ENCODE peak calls at places on chromosomes 2 and 18, in seven cellular contexts. V is lung, N is heart left ventricle, U is A549, O is K562, S is colonic mucosa, Z is uterus. Q is an unnamed sample. For H3K4me1, the result is how much of the 10 kb centered on the place peaks cover.

GRCh38 chr2:28343184-28343942 is 49.3 kb upstream of the FOSL2 start:
- DNase-seq in U (no peak), N (no peak), O (no peak), V (no peak), Z (no peak), S (no peak), Q (no peak)

GRCh38 chr2:70367722-70368323 is 66.0 kb upstream of the FAM136A start:
- DNase-seq in V (no peak), U (peak), O (no peak), S (peak), N (no peak), Z (no peak), Q (no peak)

GRCh38 chr2:72144746-72145657 is 2.7 kb downstream of the CYP26B1 start:
- DNase-seq in U (peak), S (peak), O (no peak), Z (peak), V (peak), N (peak), Q (peak)

GRCh38 chr18:13436596-13436995 is 218.0 kb downstream of the LDLRAD4 start:
- DNase-seq in N (no peak), Z (no peak), U (no peak), O (no peak), S (no peak), V (no peak), Q (no peak)

GRCh38 chr2:28558918-28559317 is 63.1 kb downstream of the PLB1 start:
- DNase-seq in S (no peak), V (no peak), N (no peak), U (no peak), Z (no peak), O (no peak), Q (no peak)

GRCh38 chr2:189498205-189498604 is 56.9 kb downstream of the WDR75 start:
- DNase-seq in O (no peak), V (no peak), Z (no peak), U (peak), N (no peak), S (no peak), Q (no peak)

GRCh38 chr2:9167718-9168657 is 38.6 kb upstream of the ASAP2 start:
- DNase-seq in Z (no peak), N (no peak), U (no peak), V (no peak), O (no peak), S (no peak), Q (no peak)

GRCh38 chr2:140502951-140503630 is 1627.7 kb downstream of the LRP1B start:
- DNase-seq in Z (no peak), S (no peak), U (no peak), N (no peak), V (no peak), O (no peak), Q (no peak)

GRCh38 chr2:128950760-128951159 is 632.1 kb upstream of the HS6ST1 start:
- DNase-seq in S (no peak), O (no peak), U (no peak), V (no peak), Z (no peak), N (no peak), Q (no peak)

GRCh38 chr2:160317113-160318099 is 117.3 kb upstream of the ITGB6 start:
- DNase-seq in Z (no peak), N (no peak), S (no peak), U (no peak), V (no peak), O (no peak), Q (no peak)

GRCh38 chr2:17643031-17643615 is 102.6 kb downstream of the VSNL1 start:
- DNase-seq in V (peak), N (peak), Z (peak), U (peak), S (no peak), O (peak), Q (peak)

GRCh38 chr2:232502901-232503791 is 15.5 kb upstream of the ECEL1 start:
- DNase-seq in O (peak), V (no peak), S (no peak), N (no peak), U (peak), Z (no peak), Q (no peak)

GRCh38 chr2:10435427-10436204 is 12.5 kb downstream of the ODC1 start:
- DNase-seq in O (no peak), Z (no peak), V (no peak), S (no peak), N (no peak), U (no peak), Q (no peak)

GRCh38 chr18:907171-907879 is 2.7 kb downstream of the ADCYAP1 start:
- DNase-seq in V (no peak), O (no peak), U (no peak), S (no peak), N (no peak), Z (no peak), Q (no peak)

GRCh38 chr2:68751397-68752339 is 17.1 kb downstream of the ARHGAP25 start:
- DNase-seq in S (peak), U (peak), O (peak), Z (peak), N (peak), V (peak), Q (peak)

GRCh38 chr2:183665403-183665802 is 541.2 kb downstream of the NUP35 start:
- DNase-seq in Z (no peak), O (no peak), S (peak), U (no peak), V (no peak), N (no peak), Q (no peak)

GRCh38 chr2:154140249-154141025 is 268.7 kb downstream of the GALNT13 start:
- DNase-seq in U (no peak), Z (no peak), S (no peak), O (no peak), N (no peak), V (no peak), Q (no peak)

GRCh38 chr2:232367016-232367415 is 11.5 kb upstream of the ALPP start:
- DNase-seq in V (no peak), Z (no peak), N (no peak), S (no peak), U (no peak), O (no peak), Q (no peak)

GRCh38 chr2:197708331-197708730 is 3.2 kb downstream of the MARS2 start:
- DNase-seq in U (no peak), Z (no peak), N (no peak), S (no peak), O (no peak), V (no peak), Q (no peak)

GRCh38 chr2:41957431-41957830 is 90.4 kb upstream of the PKDCC start:
- DNase-seq in N (no peak), Z (no peak), U (no peak), O (no peak), S (no peak), V (no peak), Q (no peak)

GRCh38 chr18:47254341-47254939 is 3.0 kb upstream of the SKOR2 start:
- DNase-seq in Z (no peak), U (no peak), O (peak), V (peak), S (peak), N (no peak), Q (no peak)

GRCh38 chr18:11147962-11148654 is 1.3 kb downstream of the PIEZO2 start:
- DNase-seq in V (no peak), U (no peak), N (no peak), S (no peak), Z (no peak), O (no peak), Q (no peak)

GRCh38 chr2:95357717-95358280 is 44.7 kb upstream of the FAHD2A start:
- DNase-seq in V (no peak), U (no peak), N (no peak), Z (peak), O (no peak), S (peak), Q (no peak)

GRCh38 chr18:3441290-3441689 is 8.7 kb upstream of the TGIF1 start:
- DNase-seq in U (peak), V (no peak), O (peak), Z (no peak), N (peak), S (peak), Q (no peak)

GRCh38 chr2:200749631-200750322 is 61.9 kb upstream of the BZW1 start:
- DNase-seq in Z (no peak), S (no peak), U (no peak), O (no peak), V (no peak), N (no peak), Q (no peak)

GRCh38 chr2:113202305-113203216 is 28.8 kb downstream of the PSD4 start:
- DNase-seq in V (no peak), O (no peak), N (no peak), S (no peak), U (no peak), Z (no peak), Q (no peak)

GRCh38 chr2:11617984-11618707 is 51.8 kb downstream of the NTSR2 start:
- DNase-seq in V (no peak), U (no peak), N (no peak), O (no peak), S (no peak), Z (no peak), Q (no peak)

GRCh38 chr2:144267209-144267608 is 252.7 kb downstream of the ZEB2 start:
- DNase-seq in O (no peak), S (no peak), V (no peak), U (no peak), Z (no peak), N (no peak), Q (no peak)

GRCh38 chr2:185787530-185788145 is 49.0 kb downstream of the FSIP2 start:
- DNase-seq in N (no peak), S (no peak), V (no peak), O (no peak), Z (no peak), U (no peak), Q (no peak)

GRCh38 chr18:51110073-51110797 is 80.2 kb downstream of the SMAD4 start:
- DNase-seq in V (peak), O (peak), S (peak), U (peak), Z (peak), N (peak), Q (peak)

GRCh38 chr2:104853926-104854506 is at the start of gene POU3F3:
- DNase-seq in V (peak), O (no peak), Z (peak), N (peak), U (peak), S (peak), Q (no peak)

GRCh38 chr2:86533589-86533988 is 29.7 kb downstream of the CHMP3 start:
- DNase-seq in S (no peak), O (no peak), U (no peak), V (no peak), N (no peak), Z (no peak), Q (no peak)

GRCh38 chr2:68774569-68775271 is 40.1 kb downstream of the ARHGAP25 start:
- DNase-seq in N (peak), O (peak), S (peak), V (peak), Z (peak), U (no peak), Q (peak)

GRCh38 chr2:172425336-172425735 is 2.0 kb upstream of the ITGA6 start:
- DNase-seq in S (no peak), Z (no peak), U (peak), V (no peak), N (no peak), O (no peak), Q (no peak)

GRCh38 chr2:234491281-234491680 is 5.6 kb downstream of the ARL4C start:
- DNase-seq in S (no peak), Z (no peak), O (no peak), V (no peak), N (no peak), U (no peak), Q (no peak)

GRCh38 chr2:234492687-234493086 is 4.2 kb downstream of the ARL4C start:
- DNase-seq in V (no peak), Z (no peak), S (no peak), O (no peak), U (no peak), N (no peak), Q (no peak)

GRCh38 chr2:234490239-234491074 is 6.4 kb downstream of the ARL4C start:
- DNase-seq in Z (no peak), V (no peak), U (no peak), O (no peak), N (no peak), S (no peak), Q (no peak)

GRCh38 chr2:234493117-234493516 is 3.8 kb downstream of the ARL4C start:
- DNase-seq in V (no peak), U (no peak), Z (no peak), O (no peak), S (no peak), N (no peak), Q (no peak)

DNA sequence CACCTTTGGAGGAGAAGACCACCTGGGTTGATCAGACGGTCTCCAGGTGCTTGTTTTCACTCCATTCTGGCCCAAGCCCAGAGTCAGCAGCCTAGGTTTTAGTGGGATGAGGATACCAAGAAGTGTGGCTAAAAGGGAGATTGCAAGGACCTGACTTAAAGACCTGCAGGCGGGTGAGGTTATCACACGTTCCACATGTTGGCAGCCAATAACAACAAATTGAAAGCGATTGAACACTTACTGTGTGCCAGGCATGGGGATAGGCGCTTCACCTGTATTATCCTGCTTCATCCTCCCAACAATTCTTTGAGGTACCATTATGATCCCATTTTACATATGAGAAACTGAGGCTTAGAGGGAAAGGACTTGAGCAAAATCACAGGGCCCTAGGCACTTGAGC is 5.0 kb downstream of the ARL4C start:
- DNase-seq in Z (no peak), O (no peak), U (no peak), V (no peak), N (no peak), S (no peak), Q (no peak)
- H3K4me3 ChIP-seq in Z (no peak), O (no peak), U (no peak), V (no peak), N (no peak), S (no peak), Q (no peak)

GRCh38 chr2:1091895-1092585 is 141.4 kb downstream of the SNTG2 start:
- DNase-seq in O (no peak), V (no peak), U (no peak), N (no peak), S (no peak), Z (no peak), Q (peak)
- H3K4me1 ChIP-seq in O (under half), V (under half), U (under half), N (under half), S (under half), Z (under half), Q (under half)

DNA sequence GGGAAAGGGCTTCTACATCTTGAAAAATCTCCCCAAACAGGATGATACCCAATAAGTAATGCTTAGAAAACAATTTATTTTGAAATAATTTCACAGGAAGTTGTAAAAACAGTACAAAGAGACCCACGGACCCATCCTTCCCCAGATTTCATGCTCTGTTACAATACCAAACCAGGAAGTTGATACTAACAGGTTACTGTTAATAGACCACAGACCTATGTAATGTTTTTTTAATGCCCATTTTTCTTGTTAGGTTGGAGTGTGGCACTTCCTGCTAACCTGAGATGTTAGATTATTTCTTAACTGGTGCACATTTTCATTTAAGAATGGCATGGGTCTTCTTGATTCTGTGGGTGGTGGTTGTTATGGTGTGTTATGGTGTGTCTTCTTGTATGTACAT is 21.4 kb upstream of the MGAT5 start:
- DNase-seq in V (no peak), U (no peak), S (no peak), N (no peak), Z (no peak), O (no peak), Q (no peak)
- H3K4me3 ChIP-seq in V (no peak), U (no peak), S (no peak), N (no peak), Z (no peak), O (no peak), Q (no peak)

GRCh38 chr2:101111917-101112771 is 39.0 kb downstream of the TBC1D8 start:
- DNase-seq in U (peak), N (peak), S (no peak), V (no peak), Z (peak), O (no peak), Q (no peak)

GRCh38 chr2:101108357-101108756 is 42.8 kb downstream of the TBC1D8 start:
- DNase-seq in Z (no peak), V (no peak), U (no peak), O (no peak), S (no peak), N (no peak), Q (no peak)

GRCh38 chr2:101111262-101111838 is 39.8 kb downstream of the TBC1D8 start:
- DNase-seq in V (no peak), S (no peak), N (no peak), U (no peak), O (no peak), Z (no peak), Q (no peak)

GRCh38 chr2:101107246-101107645 is 43.9 kb downstream of the TBC1D8 start:
- DNase-seq in N (no peak), U (no peak), O (no peak), S (no peak), V (no peak), Z (no peak), Q (no peak)

DNA sequence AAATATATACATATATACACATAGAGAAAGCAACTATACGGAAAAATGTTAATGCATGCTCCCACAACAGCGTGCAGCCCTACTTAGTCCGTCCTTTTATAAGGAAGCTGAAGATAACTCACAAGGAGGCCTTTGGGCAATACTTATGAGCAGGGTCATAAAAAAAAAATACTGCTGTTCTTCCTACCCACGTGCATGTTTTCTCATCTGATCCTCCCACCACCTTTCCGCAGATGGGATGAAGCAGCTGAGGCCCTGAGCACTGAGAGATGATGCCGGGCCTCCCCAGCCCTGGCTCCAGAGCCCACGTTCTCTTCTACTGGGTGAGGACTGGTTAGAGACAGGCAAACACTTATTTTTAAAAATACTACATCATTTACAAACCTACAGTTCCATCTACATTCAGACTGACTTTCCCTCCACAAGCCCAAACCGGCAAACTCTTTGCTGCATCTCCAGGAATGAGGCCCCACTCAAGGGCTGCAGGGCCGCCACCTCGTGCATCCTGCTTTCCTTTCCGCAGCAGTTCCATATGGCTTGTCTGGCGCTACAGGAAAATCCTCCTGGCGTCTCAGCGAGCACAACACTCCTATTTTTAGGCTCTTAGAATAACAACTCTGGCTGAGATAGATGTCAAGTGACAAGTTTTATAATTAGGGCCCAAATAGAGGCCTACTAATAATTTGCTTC is 41.6 kb downstream of the TBC1D8 start:
- DNase-seq in O (no peak), V (no peak), Z (peak), S (no peak), N (peak), U (no peak), Q (no peak)
- H3K4me1 ChIP-seq in O (under half), V (under half), Z (under half), S (under half), N (half or more), U (half or more), Q (half or more)

GRCh38 chr2:152407204-152407721 is 72.3 kb downstream of the FMNL2 start:
- DNase-seq in S (peak), V (no peak), N (peak), U (peak), O (peak), Z (peak), Q (no peak)
- H3K4me3 ChIP-seq in S (no peak), V (no peak), N (peak), U (peak), O (no peak), Z (no peak), Q (peak)

GRCh38 chr2:223700221-223700620 is 98.1 kb upstream of the SCG2 start:
- DNase-seq in V (no peak), N (no peak), Z (no peak), O (no peak), U (no peak), S (no peak), Q (no peak)
- H3K4me1 ChIP-seq in V (under half), N (under half), Z (under half), O (under half), U (under half), S (under half), Q (under half)

GRCh38 chr2:240869109-240869955 is 708 bp downstream of the AGXT start:
- DNase-seq in V (no peak), O (no peak), U (no peak), N (no peak), Z (no peak), S (no peak), Q (no peak)
- H3K4me3 ChIP-seq in V (no peak), O (no peak), U (no peak), N (no peak), Z (no peak), S (no peak), Q (no peak)

GRCh38 chr2:127079358-127079920 is 27.5 kb downstream of the BIN1 start:
- DNase-seq in S (no peak), Z (no peak), O (no peak), U (no peak), V (no peak), N (no peak), Q (no peak)
- H3K4me1 ChIP-seq in S (under half), Z (under half), O (under half), U (under half), V (under half), N (under half), Q (under half)

GRCh38 chr2:43131890-43132522 is 94.4 kb downstream of the ZFP36L2 start:
- DNase-seq in U (no peak), Z (no peak), S (no peak), N (no peak), V (no peak), O (no peak), Q (no peak)

GRCh38 chr2:43132523-43133301 is 93.7 kb downstream of the ZFP36L2 start:
- DNase-seq in N (no peak), S (no peak), U (no peak), O (no peak), V (no peak), Z (no peak), Q (no peak)

GRCh38 chr2:43130548-43130875 is 95.9 kb downstream of the ZFP36L2 start:
- DNase-seq in O (no peak), N (no peak), U (no peak), Z (no peak), S (no peak), V (no peak), Q (no peak)

GRCh38 chr2:43129676-43130547 is 96.5 kb downstream of the ZFP36L2 start:
- DNase-seq in N (no peak), U (no peak), S (no peak), O (no peak), Z (no peak), V (no peak), Q (no peak)

GRCh38 chr2:43131051-43131889 is 95.1 kb downstream of the ZFP36L2 start:
- DNase-seq in U (peak), N (peak), S (peak), O (peak), Z (peak), V (peak), Q (peak)
- H3K4me3 ChIP-seq in U (no peak), N (no peak), S (no peak), O (no peak), Z (no peak), V (no peak), Q (no peak)

DNA sequence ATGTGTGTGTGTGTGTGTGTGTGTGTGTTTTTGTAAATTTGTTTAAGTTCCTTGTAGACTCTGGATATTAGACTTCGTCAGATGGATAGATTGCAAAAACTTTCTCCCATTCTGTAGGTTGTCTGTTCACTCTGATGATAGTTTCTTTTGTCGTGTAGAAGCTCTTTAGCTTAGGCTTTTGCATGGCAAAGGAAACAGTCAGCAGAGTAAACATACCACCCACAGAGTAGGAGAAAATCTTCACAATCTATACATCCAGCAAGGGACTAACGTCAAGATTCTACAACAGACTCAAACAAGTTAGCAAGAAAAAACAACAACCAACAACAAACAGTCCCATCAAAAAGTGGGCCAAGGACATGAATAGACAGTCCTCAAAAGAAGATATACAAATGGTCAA is 336.7 kb upstream of the ATP5MC3 start:
- DNase-seq in U (no peak), O (no peak), Z (no peak), N (no peak), V (no peak), S (no peak), Q (no peak)
- H3K4me1 ChIP-seq in U (under half), O (under half), Z (under half), N (under half), V (under half), S (under half), Q (under half)